ENCODE peak calls at places on chromosome 7, in six cellular contexts. One of them, this sample, is unnamed.

GRCh38 chr7:154693646-154694045 is 309.3 kb downstream of the PAXIP1 start:
- ATAC-seq in effector memory CD8-positive, alpha-beta T cell: no peak
- ATAC-seq in PC-3: no peak
- ATAC-seq in DND-41: peak; percentile 44
- ATAC-seq in left lung: no peak
- ATAC-seq in naive thymus-derived CD8-positive, alpha-beta T cell: no peak
- ATAC-seq in this sample: no peak

GRCh38 chr7:142716596-142716995 is 32.7 kb upstream of the PRSS1 start:
- ATAC-seq in DND-41: no peak
- ATAC-seq in left lung: no peak
- ATAC-seq in effector memory CD8-positive, alpha-beta T cell: no peak
- ATAC-seq in naive thymus-derived CD8-positive, alpha-beta T cell: no peak
- ATAC-seq in PC-3: no peak
- ATAC-seq in this sample: no peak

GRCh38 chr7:29488203-29488970 is 75.2 kb upstream of the PRR15 start:
- ATAC-seq in DND-41: no peak
- ATAC-seq in effector memory CD8-positive, alpha-beta T cell: no peak
- ATAC-seq in PC-3: no peak
- ATAC-seq in left lung: peak; percentile 40
- ATAC-seq in naive thymus-derived CD8-positive, alpha-beta T cell: no peak
- ATAC-seq in this sample: no peak

GRCh38 chr7:159070422-159071148 is 74.1 kb downstream of the VIPR2 start:
- ATAC-seq in DND-41: peak; percentile 79
- ATAC-seq in effector memory CD8-positive, alpha-beta T cell: peak; percentile 81
- ATAC-seq in PC-3: peak; percentile 89
- ATAC-seq in naive thymus-derived CD8-positive, alpha-beta T cell: peak; percentile 65
- ATAC-seq in left lung: no peak
- ATAC-seq in this sample: no peak

GRCh38 chr7:119545118-119545517 is 727.9 kb upstream of the KCND2 start:
- ATAC-seq in left lung: peak; percentile 68
- ATAC-seq in PC-3: peak; percentile 91
- ATAC-seq in effector memory CD8-positive, alpha-beta T cell: no peak
- ATAC-seq in DND-41: no peak
- ATAC-seq in naive thymus-derived CD8-positive, alpha-beta T cell: no peak
- ATAC-seq in this sample: no peak

GRCh38 chr7:120054376-120055100 is 218.4 kb upstream of the KCND2 start:
- ATAC-seq in naive thymus-derived CD8-positive, alpha-beta T cell: no peak
- ATAC-seq in DND-41: no peak
- ATAC-seq in left lung: no peak
- ATAC-seq in effector memory CD8-positive, alpha-beta T cell: no peak
- ATAC-seq in PC-3: no peak
- ATAC-seq in this sample: no peak

GRCh38 chr7:44787041-44787440 is 9.4 kb upstream of the PPIA start:
- ATAC-seq in DND-41: no peak
- ATAC-seq in left lung: no peak
- ATAC-seq in effector memory CD8-positive, alpha-beta T cell: no peak
- ATAC-seq in naive thymus-derived CD8-positive, alpha-beta T cell: peak; percentile 30
- ATAC-seq in PC-3: no peak
- ATAC-seq in this sample: peak; percentile 17

GRCh38 chr7:110762514-110762913 is 328.4 kb upstream of the LRRN3 start:
- ATAC-seq in PC-3: no peak
- ATAC-seq in left lung: no peak
- ATAC-seq in effector memory CD8-positive, alpha-beta T cell: no peak
- ATAC-seq in naive thymus-derived CD8-positive, alpha-beta T cell: no peak
- ATAC-seq in DND-41: no peak
- ATAC-seq in this sample: no peak

GRCh38 chr7:41886257-41886905 is 183.5 kb upstream of the INHBA start:
- ATAC-seq in PC-3: peak; percentile 84
- ATAC-seq in left lung: peak; percentile 47
- ATAC-seq in DND-41: no peak
- ATAC-seq in effector memory CD8-positive, alpha-beta T cell: no peak
- ATAC-seq in naive thymus-derived CD8-positive, alpha-beta T cell: no peak
- ATAC-seq in this sample: no peak

GRCh38 chr7:45057853-45058252 is 30.9 kb downstream of the NACAD start:
- ATAC-seq in left lung: no peak
- ATAC-seq in effector memory CD8-positive, alpha-beta T cell: no peak
- ATAC-seq in DND-41: no peak
- ATAC-seq in PC-3: no peak
- ATAC-seq in naive thymus-derived CD8-positive, alpha-beta T cell: no peak
- ATAC-seq in this sample: peak; percentile 80

GRCh38 chr7:120611959-120612358 is 246.0 kb downstream of the TSPAN12 start:
- ATAC-seq in effector memory CD8-positive, alpha-beta T cell: no peak
- ATAC-seq in DND-41: no peak
- ATAC-seq in naive thymus-derived CD8-positive, alpha-beta T cell: no peak
- ATAC-seq in left lung: no peak
- ATAC-seq in PC-3: no peak
- ATAC-seq in this sample: no peak